ENCODE peak calls at places on chromosome 11, in four cellular contexts. One of them, this sample, is unnamed.
A peak's percentile ranks its signal among the peaks of the same experiment; 100 is the strongest.

GRCh38 chr11:70103256-70103975 is 25.3 kb downstream of the ANO1 start:
- DNase-seq in mammary epithelial cell: no peak
- DNase-seq in Karpas-422: no peak
- DNase-seq in endothelial cell of umbilical vein: no peak
- DNase-seq in this sample: no peak

GRCh38 chr11:68541983-68542382 is 81.4 kb downstream of the PPP6R3 start:
- DNase-seq in mammary epithelial cell: no peak
- DNase-seq in endothelial cell of umbilical vein: no peak
- DNase-seq in Karpas-422: no peak
- DNase-seq in this sample: peak; percentile 42

GRCh38 chr11:83760942-83761341 is 474.8 kb upstream of the CCDC90B start:
- DNase-seq in endothelial cell of umbilical vein: no peak
- DNase-seq in mammary epithelial cell: no peak
- DNase-seq in Karpas-422: no peak
- DNase-seq in this sample: no peak

GRCh38 chr11:5394091-5394490 is 10.5 kb downstream of the OR51M1 start:
- DNase-seq in mammary epithelial cell: no peak
- DNase-seq in Karpas-422: no peak
- DNase-seq in endothelial cell of umbilical vein: no peak
- DNase-seq in this sample: no peak

GRCh38 chr11:67179892-67180490 is 60.9 kb downstream of the KDM2A start:
- DNase-seq in mammary epithelial cell: no peak
- DNase-seq in endothelial cell of umbilical vein: peak; percentile 46
- DNase-seq in Karpas-422: no peak
- DNase-seq in this sample: no peak

GRCh38 chr11:79507726-79508125 is 66.9 kb upstream of the TENM4 start:
- DNase-seq in Karpas-422: no peak
- DNase-seq in mammary epithelial cell: peak; percentile 55
- DNase-seq in endothelial cell of umbilical vein: no peak
- DNase-seq in this sample: peak; percentile 25

GRCh38 chr11:35617687-35618496 is at the start of gene FJX1:
- DNase-seq in mammary epithelial cell: peak; percentile 90
- DNase-seq in Karpas-422: no peak
- DNase-seq in endothelial cell of umbilical vein: peak; percentile 83
- DNase-seq in this sample: peak; percentile 94

GRCh38 chr11:69215784-69216415 is 60.2 kb downstream of the SMIM38 start:
- DNase-seq in endothelial cell of umbilical vein: no peak
- DNase-seq in Karpas-422: no peak
- DNase-seq in mammary epithelial cell: peak; percentile 68
- DNase-seq in this sample: no peak

GRCh38 chr11:67415501-67416304 is at the start of gene CARNS1:
- DNase-seq in Karpas-422: no peak
- DNase-seq in mammary epithelial cell: no peak
- DNase-seq in endothelial cell of umbilical vein: no peak
- DNase-seq in this sample: peak; percentile 45

GRCh38 chr11:110093407-110094297 is 460 bp downstream of the ZC3H12C start:
- DNase-seq in endothelial cell of umbilical vein: peak; percentile 67
- DNase-seq in mammary epithelial cell: peak; percentile 63
- DNase-seq in Karpas-422: no peak
- DNase-seq in this sample: peak; percentile 60
- H3K27me3 ChIP-seq in endothelial cell of umbilical vein: peaks cover 2% of the 10 kb centered on the region
- H3K27me3 ChIP-seq in mammary epithelial cell: no peaks in the 10 kb centered on the region
- H3K27me3 ChIP-seq in Karpas-422: no peaks in the 10 kb centered on the region
- H3K27me3 ChIP-seq in this sample: no peaks in the 10 kb centered on the region

GRCh38 chr11:46554205-46555162 is 39.3 kb downstream of the AMBRA1 start:
- DNase-seq in Karpas-422: no peak
- DNase-seq in endothelial cell of umbilical vein: peak; percentile 84
- DNase-seq in mammary epithelial cell: peak; percentile 84
- DNase-seq in this sample: peak; percentile 87
- H3K9ac ChIP-seq in Karpas-422: no peak overlapping the region
- H3K9ac ChIP-seq in endothelial cell of umbilical vein: peak overlapping the region; percentile 36
- H3K9ac ChIP-seq in mammary epithelial cell: no peak overlapping the region
- H3K9ac ChIP-seq in this sample: peak overlapping the region; percentile 11

GRCh38 chr11:12201016-12201985 is 90.9 kb downstream of the MICAL2 start:
- DNase-seq in mammary epithelial cell: peak; percentile 55
- DNase-seq in endothelial cell of umbilical vein: peak; percentile 99
- DNase-seq in Karpas-422: no peak
- DNase-seq in this sample: peak; percentile 94

GRCh38 chr11:12198261-12198925 is 88.0 kb downstream of the MICAL2 start:
- DNase-seq in Karpas-422: no peak
- DNase-seq in mammary epithelial cell: no peak
- DNase-seq in endothelial cell of umbilical vein: no peak
- DNase-seq in this sample: no peak

GRCh38 chr11:12196862-12197261 is 86.5 kb downstream of the MICAL2 start:
- DNase-seq in endothelial cell of umbilical vein: no peak
- DNase-seq in mammary epithelial cell: no peak
- DNase-seq in Karpas-422: no peak
- DNase-seq in this sample: no peak

GRCh38 chr11:12200359-12201015 is 90.1 kb downstream of the MICAL2 start:
- DNase-seq in Karpas-422: no peak
- DNase-seq in mammary epithelial cell: peak; percentile 68
- DNase-seq in endothelial cell of umbilical vein: peak; percentile 93
- DNase-seq in this sample: no peak

GRCh38 chr11:12199231-12199948 is 89.0 kb downstream of the MICAL2 start:
- DNase-seq in Karpas-422: peak; percentile 77
- DNase-seq in endothelial cell of umbilical vein: peak; percentile 70
- DNase-seq in mammary epithelial cell: no peak
- DNase-seq in this sample: peak; percentile 52
- H3K27me3 ChIP-seq in Karpas-422: no peaks in the 10 kb centered on the region
- H3K27me3 ChIP-seq in endothelial cell of umbilical vein: no peaks in the 10 kb centered on the region
- H3K27me3 ChIP-seq in mammary epithelial cell: no peaks in the 10 kb centered on the region
- H3K27me3 ChIP-seq in this sample: no peaks in the 10 kb centered on the region

DNA sequence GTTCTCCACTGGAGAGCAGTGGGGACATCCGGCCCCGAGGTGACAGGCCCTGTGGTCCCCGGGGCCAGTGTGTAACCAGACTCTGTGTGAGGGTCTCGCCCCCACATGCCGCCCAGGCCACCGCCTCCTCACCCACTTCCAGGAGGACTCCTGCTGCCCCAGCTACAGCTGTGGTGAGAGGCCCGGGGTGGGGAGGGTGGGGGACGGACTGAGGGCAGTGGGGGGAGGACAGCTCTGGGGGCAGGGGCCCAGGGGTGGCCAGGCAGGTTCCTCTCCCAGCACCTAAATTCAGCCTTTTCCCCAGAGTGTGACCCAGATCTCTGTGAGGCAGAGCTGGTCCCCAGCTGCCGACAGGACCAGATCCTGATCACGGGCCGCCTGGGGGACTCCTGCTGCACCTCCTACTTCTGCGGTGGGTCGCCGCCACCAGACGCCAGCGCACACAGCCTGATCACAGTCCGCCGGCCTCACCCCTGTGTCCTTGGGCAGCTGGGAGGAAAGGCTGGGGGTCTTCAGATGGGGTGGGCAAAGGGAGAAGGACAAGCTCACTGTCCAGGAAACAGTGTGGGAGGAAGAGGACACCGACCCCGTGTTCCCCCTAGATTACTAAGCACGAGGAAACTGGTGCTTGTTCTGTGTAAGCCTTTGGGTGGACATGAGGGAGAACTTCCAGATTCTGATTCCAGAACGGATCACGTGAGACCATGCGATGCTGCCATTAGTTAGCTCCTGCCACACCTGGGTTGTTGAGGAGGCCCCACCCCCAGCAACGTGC is 84.4 kb upstream of the MYOD1 start:
- DNase-seq in Karpas-422: peak; percentile 17
- DNase-seq in mammary epithelial cell: no peak
- DNase-seq in endothelial cell of umbilical vein: no peak
- DNase-seq in this sample: no peak
- H3K9ac ChIP-seq in Karpas-422: no peak overlapping the region
- H3K9ac ChIP-seq in mammary epithelial cell: no peak overlapping the region
- H3K9ac ChIP-seq in endothelial cell of umbilical vein: no peak overlapping the region
- H3K9ac ChIP-seq in this sample: no peak overlapping the region

GRCh38 chr11:20672575-20672974 is 3.2 kb downstream of the NELL1 start:
- DNase-seq in Karpas-422: peak; percentile 63
- DNase-seq in endothelial cell of umbilical vein: peak; percentile 4
- DNase-seq in mammary epithelial cell: no peak
- DNase-seq in this sample: peak; percentile 63

GRCh38 chr11:20671856-20672546 is 2.6 kb downstream of the NELL1 start:
- DNase-seq in endothelial cell of umbilical vein: no peak
- DNase-seq in mammary epithelial cell: peak; percentile 6
- DNase-seq in Karpas-422: no peak
- DNase-seq in this sample: peak; percentile 42

GRCh38 chr11:20669833-20670684 is 673 bp downstream of the NELL1 start:
- DNase-seq in Karpas-422: no peak
- DNase-seq in mammary epithelial cell: no peak
- DNase-seq in endothelial cell of umbilical vein: no peak
- DNase-seq in this sample: peak; percentile 30

GRCh38 chr11:20668844-20669832 is at the start of gene NELL1:
- DNase-seq in endothelial cell of umbilical vein: no peak
- DNase-seq in Karpas-422: no peak
- DNase-seq in mammary epithelial cell: peak; percentile 5
- DNase-seq in this sample: peak; percentile 37

GRCh38 chr11:20670932-20671403 is 1.6 kb downstream of the NELL1 start:
- DNase-seq in Karpas-422: no peak
- DNase-seq in endothelial cell of umbilical vein: no peak
- DNase-seq in mammary epithelial cell: no peak
- DNase-seq in this sample: peak; percentile 30
- H3K27me3 ChIP-seq in Karpas-422: no peaks in the 10 kb centered on the region
- H3K27me3 ChIP-seq in endothelial cell of umbilical vein: peaks cover 35% of the 10 kb centered on the region
- H3K27me3 ChIP-seq in mammary epithelial cell: peaks cover 39% of the 10 kb centered on the region
- H3K27me3 ChIP-seq in this sample: peaks cover 38% of the 10 kb centered on the region

GRCh38 chr11:129331871-129332274 is 43.8 kb upstream of the BARX2 start:
- DNase-seq in endothelial cell of umbilical vein: peak; percentile 76
- DNase-seq in mammary epithelial cell: peak; percentile 66
- DNase-seq in Karpas-422: peak; percentile 74
- DNase-seq in this sample: peak; percentile 90

GRCh38 chr11:129331217-129331616 is 44.4 kb upstream of the BARX2 start:
- DNase-seq in endothelial cell of umbilical vein: no peak
- DNase-seq in mammary epithelial cell: peak; percentile 60
- DNase-seq in Karpas-422: no peak
- DNase-seq in this sample: no peak

GRCh38 chr11:129333873-129334272 is 41.8 kb upstream of the BARX2 start:
- DNase-seq in endothelial cell of umbilical vein: no peak
- DNase-seq in mammary epithelial cell: no peak
- DNase-seq in Karpas-422: peak; percentile 42
- DNase-seq in this sample: no peak
- H3K9ac ChIP-seq in endothelial cell of umbilical vein: no peak overlapping the region
- H3K9ac ChIP-seq in mammary epithelial cell: no peak overlapping the region
- H3K9ac ChIP-seq in Karpas-422: no peak overlapping the region
- H3K9ac ChIP-seq in this sample: no peak overlapping the region

DNA sequence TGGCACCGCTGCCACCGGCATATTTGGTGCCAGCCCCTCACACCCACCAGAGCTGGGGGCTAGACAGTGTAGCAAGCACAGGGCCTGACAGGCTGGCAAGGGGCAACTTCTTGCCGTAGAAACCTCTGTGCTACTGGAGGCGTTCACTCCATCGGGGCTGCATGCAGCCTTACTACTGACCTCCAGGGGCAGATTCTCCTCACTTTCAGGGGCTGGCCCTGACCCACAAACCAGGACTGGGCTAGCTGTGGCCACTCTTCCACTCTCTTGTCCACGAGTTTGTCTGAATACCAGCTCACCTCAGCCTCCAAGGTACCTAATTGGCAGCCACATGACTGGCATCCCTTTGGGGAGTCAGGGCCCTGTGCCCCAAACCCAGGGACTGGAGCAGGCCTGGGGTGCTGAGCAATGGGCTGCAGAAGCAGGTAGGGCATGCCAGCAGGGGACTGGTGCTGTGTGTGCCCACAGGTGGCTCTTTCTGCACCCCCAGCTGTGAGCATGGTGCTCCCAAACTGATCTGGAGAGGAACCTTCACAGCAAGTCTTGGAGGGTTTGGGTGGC is 2.1 kb upstream of the LMO1 start:
- DNase-seq in endothelial cell of umbilical vein: no peak
- DNase-seq in Karpas-422: no peak
- DNase-seq in mammary epithelial cell: no peak
- DNase-seq in this sample: peak; percentile 52
- H3K27me3 ChIP-seq in endothelial cell of umbilical vein: peaks cover 62% of the 10 kb centered on the region
- H3K27me3 ChIP-seq in Karpas-422: no peaks in the 10 kb centered on the region
- H3K27me3 ChIP-seq in mammary epithelial cell: peaks cover 52% of the 10 kb centered on the region
- H3K27me3 ChIP-seq in this sample: peaks cover 48% of the 10 kb centered on the region

GRCh38 chr11:44945639-44946038 is 5.0 kb downstream of the TP53I11 start:
- DNase-seq in Karpas-422: no peak
- DNase-seq in endothelial cell of umbilical vein: peak; percentile 23
- DNase-seq in mammary epithelial cell: no peak
- DNase-seq in this sample: no peak
- H3K9ac ChIP-seq in Karpas-422: no peak overlapping the region
- H3K9ac ChIP-seq in endothelial cell of umbilical vein: no peak overlapping the region
- H3K9ac ChIP-seq in mammary epithelial cell: no peak overlapping the region
- H3K9ac ChIP-seq in this sample: no peak overlapping the region

GRCh38 chr11:45288395-45288794 is 2.3 kb upstream of the SYT13 start:
- DNase-seq in Karpas-422: no peak
- DNase-seq in mammary epithelial cell: no peak
- DNase-seq in endothelial cell of umbilical vein: no peak
- DNase-seq in this sample: no peak
- H3K27me3 ChIP-seq in Karpas-422: no peaks in the 10 kb centered on the region
- H3K27me3 ChIP-seq in mammary epithelial cell: peaks cover 9% of the 10 kb centered on the region
- H3K27me3 ChIP-seq in endothelial cell of umbilical vein: peaks cover 54% of the 10 kb centered on the region
- H3K27me3 ChIP-seq in this sample: no peaks in the 10 kb centered on the region

This sample was measured in mesendoderm.